ENCODE peak calls at places on chromosome 15, in six cellular contexts. U, E, W, A, C and X are unnamed samples.
A peak's percentile ranks its signal among the peaks of the same experiment; 100 is the strongest.

GRCh38 chr15:32683906-32684584 is 33.8 kb upstream of the GREM1 start:
- ATAC-seq in U (no peak), E (no peak), W (peak; percentile 77), A (peak; percentile 78), C (peak; percentile 83), X (no peak)

GRCh38 chr15:51924146-51925068 is 47.2 kb downstream of the LEO1 start:
- ATAC-seq in U (peak; percentile 84), E (no peak), W (no peak), A (no peak), C (no peak), X (no peak)

GRCh38 chr15:68888419-68888818 is 41.9 kb upstream of the SPESP1 start:
- ATAC-seq in U (no peak), E (no peak), W (peak; percentile 55), A (no peak), C (peak; percentile 14), X (no peak)

GRCh38 chr15:66750609-66751008 is 48.6 kb downstream of the SMAD6 start:
- ATAC-seq in U (peak; percentile 9), E (no peak), W (no peak), A (no peak), C (no peak), X (no peak)

GRCh38 chr15:31485911-31486461 is 159.4 kb downstream of the KLF13 start:
- ATAC-seq in U (no peak), E (no peak), W (no peak), A (no peak), C (no peak), X (no peak)

GRCh38 chr15:67175643-67176071 is 78.8 kb downstream of the AAGAB start:
- ATAC-seq in U (peak; percentile 25), E (no peak), W (peak; percentile 76), A (peak; percentile 31), C (peak; percentile 79), X (peak; percentile 70)

GRCh38 chr15:39979606-39980005 is 45.7 kb downstream of the EIF2AK4 start:
- ATAC-seq in U (no peak), E (no peak), W (no peak), A (no peak), C (no peak), X (no peak)

GRCh38 chr15:50077242-50077641 is 41.8 kb downstream of the ATP8B4 start:
- ATAC-seq in U (no peak), E (no peak), W (no peak), A (peak; percentile 52), C (no peak), X (no peak)

GRCh38 chr15:62841891-62842559 is 200.5 kb upstream of the TPM1 start:
- ATAC-seq in U (peak; percentile 77), E (no peak), W (no peak), A (no peak), C (no peak), X (peak; percentile 22)

GRCh38 chr15:85615930-85616329 is 178.8 kb downstream of the KLHL25 start:
- ATAC-seq in U (peak; percentile 17), E (peak; percentile 52), W (peak; percentile 13), A (peak; percentile 27), C (peak; percentile 19), X (no peak)

GRCh38 chr15:100221461-100222348 is 120.1 kb downstream of the ADAMTS17 start:
- ATAC-seq in U (no peak), E (no peak), W (no peak), A (no peak), C (no peak), X (no peak)

GRCh38 chr15:62026707-62027565 is 33.3 kb downstream of the VPS13C start:
- ATAC-seq in U (no peak), E (no peak), W (no peak), A (no peak), C (no peak), X (no peak)

GRCh38 chr15:57259511-57260143 is 116.7 kb upstream of the CGNL1 start:
- ATAC-seq in U (no peak), E (no peak), W (no peak), A (no peak), C (no peak), X (no peak)

GRCh38 chr15:65541231-65541630 is 11.0 kb downstream of the HACD3 start:
- ATAC-seq in U (no peak), E (no peak), W (no peak), A (no peak), C (no peak), X (no peak)

GRCh38 chr15:51286816-51287215 is 51.6 kb downstream of the CYP19A1 start:
- ATAC-seq in U (no peak), E (no peak), W (no peak), A (no peak), C (no peak), X (peak; percentile 16)

GRCh38 chr15:101446527-101447167 is 42.9 kb downstream of the PCSK6 start:
- ATAC-seq in U (peak; percentile 3), E (no peak), W (peak; percentile 62), A (peak; percentile 5), C (no peak), X (peak; percentile 24)

GRCh38 chr15:75407083-75407482 is 38.7 kb upstream of the MAN2C1 start:
- ATAC-seq in U (no peak), E (peak; percentile 51), W (peak; percentile 56), A (no peak), C (peak; percentile 40), X (no peak)

GRCh38 chr15:35818846-35819245 is 272.9 kb upstream of the DPH6 start:
- ATAC-seq in U (no peak), E (no peak), W (no peak), A (no peak), C (no peak), X (no peak)